ENCODE peak calls at places on chromosomes 2 and 18, in eight cellular contexts. F, S, J, A, G, T, W and B are unnamed samples.

GRCh38 chr2:109438773-109439191 is 175.0 kb downstream of the SEPTIN10 start:
- DNase-seq in J (peak; percentile 88), A (no peak), W (peak; percentile 84), G (no peak), T (no peak), F (no peak), S (no peak), B (peak; percentile 71)

GRCh38 chr2:123993728-123994323 is 31.3 kb upstream of the CNTNAP5 start:
- DNase-seq in T (no peak), G (no peak), W (no peak), A (peak; percentile 12), F (peak; percentile 44), J (peak; percentile 24), S (peak; percentile 73), B (peak; percentile 3)

GRCh38 chr2:86033751-86034680 is 71.7 kb downstream of the POLR1A start:
- DNase-seq in W (no peak), F (no peak), A (no peak), J (no peak), T (no peak), S (no peak), G (no peak), B (no peak)

GRCh38 chr18:79309572-79310278 is 86.0 kb upstream of the NFATC1 start:
- DNase-seq in A (no peak), J (no peak), F (no peak), S (no peak), W (peak; percentile 7), G (no peak), T (no peak), B (no peak)

GRCh38 chr2:37366773-37367172 is 22.3 kb downstream of the QPCT start:
- DNase-seq in S (no peak), A (no peak), J (no peak), F (no peak), T (no peak), W (no peak), G (no peak), B (no peak)

GRCh38 chr2:215830313-215830712 is 183.0 kb downstream of the MREG start:
- DNase-seq in F (peak; percentile 23), W (peak; percentile 79), A (no peak), G (no peak), T (no peak), J (peak; percentile 79), S (no peak), B (no peak)

GRCh38 chr2:74045454-74045853 is 60.7 kb downstream of the TET3 start:
- DNase-seq in W (peak; percentile 50), S (no peak), J (peak; percentile 53), A (no peak), T (no peak), G (no peak), F (no peak), B (no peak)

GRCh38 chr2:217753460-217754200 is 249.2 kb downstream of the TNS1 start:
- DNase-seq in G (no peak), W (no peak), J (peak; percentile 55), S (no peak), A (no peak), T (no peak), F (no peak), B (no peak)

GRCh38 chr2:71887196-71887595 is 260.5 kb downstream of the CYP26B1 start:
- DNase-seq in J (no peak), S (no peak), F (no peak), W (no peak), A (no peak), T (no peak), G (no peak), B (no peak)

GRCh38 chr2:16006537-16007166 is 66.3 kb downstream of the MYCN start:
- DNase-seq in W (no peak), G (no peak), F (peak; percentile 15), T (no peak), S (no peak), A (no peak), J (no peak), B (no peak)

GRCh38 chr18:26480897-26481795 is 67.2 kb downstream of the KCTD1 start:
- DNase-seq in F (no peak), W (peak; percentile 77), T (no peak), J (peak; percentile 72), A (no peak), G (no peak), S (no peak), B (peak; percentile 75)

GRCh38 chr2:141393214-141393545 is 737.6 kb downstream of the LRP1B start:
- DNase-seq in W (peak; percentile 9), G (no peak), A (no peak), S (no peak), J (no peak), F (no peak), T (no peak), B (no peak)

GRCh38 chr2:217185265-217185995 is 325.6 kb upstream of the TNP1 start:
- DNase-seq in J (no peak), A (no peak), T (no peak), W (no peak), F (no peak), S (no peak), G (no peak), B (peak; percentile 17)

GRCh38 chr18:3655637-3656050 is 205.7 kb downstream of the TGIF1 start:
- DNase-seq in J (no peak), G (no peak), F (no peak), S (no peak), T (no peak), A (no peak), W (no peak), B (no peak)

GRCh38 chr2:69067866-69068265 is 54.9 kb downstream of the ANTXR1 start:
- DNase-seq in T (no peak), F (no peak), S (no peak), A (no peak), G (no peak), W (no peak), J (no peak), B (no peak)

GRCh38 chr2:54258171-54258570 is 2.1 kb upstream of the TSPYL6 start:
- DNase-seq in J (no peak), T (no peak), S (no peak), F (no peak), G (no peak), A (no peak), W (no peak), B (peak; percentile 22)

GRCh38 chr2:169038338-169038757 is 7.2 kb upstream of the ABCB11 start:
- DNase-seq in A (no peak), G (no peak), F (peak; percentile 84), W (peak; percentile 0), S (no peak), J (no peak), T (no peak), B (peak; percentile 18)

GRCh38 chr18:34031810-34032209 is 192.9 kb downstream of the NOL4 start:
- DNase-seq in S (no peak), W (no peak), A (no peak), T (no peak), J (no peak), F (no peak), G (no peak), B (no peak)

GRCh38 chr2:234970467-234970866 is 18.6 kb downstream of the SH3BP4 start:
- DNase-seq in S (no peak), J (no peak), T (no peak), G (no peak), F (no peak), A (no peak), W (no peak), B (no peak)